ENCODE peak calls at places on chromosomes 16 and 17, in six cellular contexts. One of them, this sample, is unnamed.

GRCh38 chr17:61389670-61390478 is 9.8 kb upstream of the TBX2 start:
- DNase-seq in posterior vena cava: no peak
- DNase-seq in amygdala: no peak
- DNase-seq in lung: no peak
- DNase-seq in NCI-H2081: peak; percentile 20
- DNase-seq in amniotic stem cell: no peak
- DNase-seq in this sample: no peak

GRCh38 chr17:7262192-7263070 is at the start of gene CLDN7:
- DNase-seq in posterior vena cava: no peak
- DNase-seq in NCI-H2081: peak; percentile 56
- DNase-seq in amygdala: no peak
- DNase-seq in amniotic stem cell: no peak
- DNase-seq in lung: peak; percentile 90
- DNase-seq in this sample: no peak

GRCh38 chr17:57906910-57907309 is 48.3 kb downstream of the CUEDC1 start:
- DNase-seq in posterior vena cava: no peak
- DNase-seq in amygdala: peak; percentile 72
- DNase-seq in lung: no peak
- DNase-seq in amniotic stem cell: no peak
- DNase-seq in NCI-H2081: no peak
- DNase-seq in this sample: peak; percentile 84

GRCh38 chr17:43003542-43004172 is 2.9 kb upstream of the IFI35 start:
- DNase-seq in NCI-H2081: no peak
- DNase-seq in amygdala: no peak
- DNase-seq in lung: no peak
- DNase-seq in posterior vena cava: peak; percentile 79
- DNase-seq in amniotic stem cell: no peak
- DNase-seq in this sample: no peak

GRCh38 chr16:4316732-4317461 is 1.0 kb downstream of the GLIS2 start:
- DNase-seq in lung: peak; percentile 75
- DNase-seq in amygdala: peak; percentile 76
- DNase-seq in NCI-H2081: peak; percentile 79
- DNase-seq in posterior vena cava: peak; percentile 89
- DNase-seq in amniotic stem cell: no peak
- DNase-seq in this sample: no peak

GRCh38 chr17:34997355-34997862 is 17.1 kb downstream of the LIG3 start:
- DNase-seq in amniotic stem cell: peak; percentile 36
- DNase-seq in posterior vena cava: no peak
- DNase-seq in lung: peak; percentile 69
- DNase-seq in amygdala: no peak
- DNase-seq in NCI-H2081: no peak
- DNase-seq in this sample: no peak

GRCh38 chr16:57930533-57930932 is 40.4 kb downstream of the CNGB1 start:
- DNase-seq in posterior vena cava: no peak
- DNase-seq in NCI-H2081: no peak
- DNase-seq in lung: no peak
- DNase-seq in amniotic stem cell: no peak
- DNase-seq in amygdala: no peak
- DNase-seq in this sample: no peak

GRCh38 chr17:17305282-17305801 is 2.2 kb downstream of the NT5M start:
- DNase-seq in posterior vena cava: peak; percentile 69
- DNase-seq in amniotic stem cell: no peak
- DNase-seq in amygdala: peak; percentile 9
- DNase-seq in NCI-H2081: peak; percentile 22
- DNase-seq in lung: no peak
- DNase-seq in this sample: peak; percentile 29

GRCh38 chr17:66493283-66494019 is 191.0 kb downstream of the PRKCA start:
- DNase-seq in amniotic stem cell: no peak
- DNase-seq in posterior vena cava: no peak
- DNase-seq in lung: no peak
- DNase-seq in amygdala: no peak
- DNase-seq in NCI-H2081: no peak
- DNase-seq in this sample: no peak

GRCh38 chr16:4936181-4936990 is 562 bp downstream of the PPL start:
- DNase-seq in amniotic stem cell: no peak
- DNase-seq in NCI-H2081: no peak
- DNase-seq in posterior vena cava: no peak
- DNase-seq in amygdala: no peak
- DNase-seq in lung: peak; percentile 59
- DNase-seq in this sample: peak; percentile 41

GRCh38 chr17:75514299-75515228 is 773 bp downstream of the CASKIN2 start:
- DNase-seq in posterior vena cava: no peak
- DNase-seq in NCI-H2081: no peak
- DNase-seq in amniotic stem cell: no peak
- DNase-seq in lung: peak; percentile 38
- DNase-seq in amygdala: no peak
- DNase-seq in this sample: no peak

GRCh38 chr16:53090591-53091507 is 36.1 kb downstream of the CHD9 start:
- DNase-seq in amniotic stem cell: peak; percentile 51
- DNase-seq in lung: peak; percentile 86
- DNase-seq in amygdala: peak; percentile 85
- DNase-seq in NCI-H2081: no peak
- DNase-seq in posterior vena cava: peak; percentile 97
- DNase-seq in this sample: peak; percentile 78

GRCh38 chr17:41885733-41886132 is 20.5 kb upstream of the KLHL11 start:
- DNase-seq in posterior vena cava: no peak
- DNase-seq in lung: no peak
- DNase-seq in amygdala: no peak
- DNase-seq in amniotic stem cell: no peak
- DNase-seq in NCI-H2081: no peak
- DNase-seq in this sample: peak; percentile 43

GRCh38 chr16:22670551-22670970 is 143.4 kb upstream of the HS3ST2 start:
- DNase-seq in amniotic stem cell: no peak
- DNase-seq in lung: no peak
- DNase-seq in posterior vena cava: no peak
- DNase-seq in amygdala: peak; percentile 28
- DNase-seq in NCI-H2081: no peak
- DNase-seq in this sample: peak; percentile 39

This sample was measured in NCI-H524.